ENCODE peak calls at places on chromosomes 6 and 20, in six cellular contexts. E, B, M, W, P and O are unnamed samples.

GRCh38 chr6:170583736-170584180 is 679 bp downstream of the PDCD2 start:
- DNase-seq in E (no peak), B (no peak), M (no peak), W (no peak), P (peak), O (no peak)

GRCh38 chr20:19658137-19658536 is 99.9 kb upstream of the RIN2 start:
- DNase-seq in E (no peak), B (no peak), M (no peak), W (no peak), P (no peak), O (no peak)

GRCh38 chr20:47016068-47016664 is 121.5 kb downstream of the EYA2 start:
- DNase-seq in E (no peak), B (no peak), M (no peak), W (no peak), P (no peak), O (no peak)

GRCh38 chr6:8219352-8219943 is 117.1 kb upstream of the EEF1E1 start:
- DNase-seq in E (no peak), B (no peak), M (no peak), W (peak), P (peak), O (no peak)

GRCh38 chr6:46052479-46052878 is 36.8 kb upstream of the CLIC5 start:
- DNase-seq in E (no peak), B (no peak), M (no peak), W (no peak), P (no peak), O (no peak)

GRCh38 chr20:41004561-41005360 is 23.9 kb upstream of the TOP1 start:
- DNase-seq in E (no peak), B (no peak), M (no peak), W (no peak), P (peak), O (no peak)

GRCh38 chr6:124973780-124974179 is 11.5 kb downstream of the RNF217 start:
- DNase-seq in E (no peak), B (no peak), M (no peak), W (no peak), P (no peak), O (no peak)

GRCh38 chr6:138203315-138203714 is 15.0 kb downstream of the PBOV1 start:
- DNase-seq in E (no peak), B (no peak), M (no peak), W (no peak), P (no peak), O (no peak)

GRCh38 chr6:39495640-39496039 is 173.1 kb upstream of the KCNK16 start:
- DNase-seq in E (no peak), B (no peak), M (no peak), W (no peak), P (no peak), O (no peak)

GRCh38 chr6:20364327-20364726 is 37.4 kb upstream of the E2F3 start:
- DNase-seq in E (no peak), B (no peak), M (no peak), W (no peak), P (no peak), O (no peak)

GRCh38 chr6:130303436-130303835 is 62.4 kb upstream of the TMEM200A start:
- DNase-seq in E (no peak), B (no peak), M (no peak), W (no peak), P (peak), O (no peak)

GRCh38 chr6:13216236-13216933 is 112.0 kb downstream of the TBC1D7 start:
- DNase-seq in E (no peak), B (no peak), M (no peak), W (no peak), P (no peak), O (no peak)

GRCh38 chr6:45923831-45924391 is 91.7 kb downstream of the CLIC5 start:
- DNase-seq in E (no peak), B (no peak), M (no peak), W (no peak), P (peak), O (no peak)

GRCh38 chr20:5524886-5525285 is 208.1 kb upstream of the PROKR2 start:
- DNase-seq in E (no peak), B (no peak), M (no peak), W (no peak), P (no peak), O (no peak)

GRCh38 chr20:18986146-18986830 is 172.7 kb downstream of the SCP2D1 start:
- DNase-seq in E (no peak), B (no peak), M (no peak), W (no peak), P (no peak), O (no peak)

GRCh38 chr6:148285205-148285604 is 57.4 kb upstream of the SASH1 start:
- DNase-seq in E (no peak), B (no peak), M (no peak), W (no peak), P (no peak), O (no peak)

GRCh38 chr6:120211955-120212792 is 862.6 kb upstream of the MAN1A1 start:
- DNase-seq in E (no peak), B (no peak), M (no peak), W (no peak), P (no peak), O (no peak)

GRCh38 chr6:13404115-13404891 is 76.0 kb upstream of the TBC1D7 start:
- DNase-seq in E (no peak), B (no peak), M (no peak), W (no peak), P (peak), O (no peak)

GRCh38 chr6:125363010-125363359 is 61.2 kb upstream of the HDDC2 start:
- DNase-seq in E (no peak), B (no peak), M (no peak), W (no peak), P (peak), O (no peak)

GRCh38 chr6:11994875-11995461 is 17.1 kb upstream of the HIVEP1 start:
- DNase-seq in E (no peak), B (no peak), M (no peak), W (no peak), P (no peak), O (no peak)

GRCh38 chr6:89050155-89050554 is 30.4 kb upstream of the PNRC1 start:
- DNase-seq in E (peak), B (no peak), M (peak), W (no peak), P (peak), O (no peak)

GRCh38 chr6:33742837-33743236 is 3.9 kb downstream of the IP6K3 start:
- DNase-seq in E (no peak), B (no peak), M (no peak), W (no peak), P (no peak), O (no peak)

DNA sequence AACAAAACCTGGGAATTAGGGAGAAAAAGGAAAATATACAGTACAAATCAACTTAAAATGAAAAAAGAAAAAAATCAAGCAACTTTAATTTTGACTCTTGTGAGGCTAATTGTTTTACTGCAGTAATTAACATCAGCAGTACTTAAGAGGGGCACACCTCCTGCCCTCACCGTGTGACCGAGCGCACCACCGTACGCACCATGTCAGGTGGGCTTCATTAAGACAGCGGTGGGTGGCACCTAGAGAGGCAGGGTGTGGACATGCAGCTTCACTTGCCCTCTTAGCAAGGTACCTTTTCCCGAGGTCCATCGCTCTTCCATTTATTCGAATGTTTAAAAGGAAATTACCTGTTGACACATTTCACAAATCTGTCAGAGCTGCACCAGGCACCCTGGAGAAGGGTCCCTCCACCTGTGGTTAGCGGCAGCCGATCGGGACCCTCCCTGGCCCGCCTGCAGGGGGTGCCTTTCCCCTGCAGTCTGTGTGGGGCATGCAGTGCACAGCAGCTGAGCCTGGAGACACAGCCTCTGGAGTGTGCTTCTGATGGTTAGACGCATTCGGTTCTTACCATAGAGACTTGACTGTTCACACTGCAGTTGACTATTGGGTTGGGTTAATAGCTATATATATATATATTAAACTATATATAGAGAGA is 184.1 kb downstream of the TMEM242 start:
- DNase-seq in E (no peak), B (no peak), M (no peak), W (no peak), P (no peak), O (no peak)
- TF ChIP-seq CTCF in E (no peak), B (peak), M (peak), W (peak), P (no peak), O (no peak)

DNA sequence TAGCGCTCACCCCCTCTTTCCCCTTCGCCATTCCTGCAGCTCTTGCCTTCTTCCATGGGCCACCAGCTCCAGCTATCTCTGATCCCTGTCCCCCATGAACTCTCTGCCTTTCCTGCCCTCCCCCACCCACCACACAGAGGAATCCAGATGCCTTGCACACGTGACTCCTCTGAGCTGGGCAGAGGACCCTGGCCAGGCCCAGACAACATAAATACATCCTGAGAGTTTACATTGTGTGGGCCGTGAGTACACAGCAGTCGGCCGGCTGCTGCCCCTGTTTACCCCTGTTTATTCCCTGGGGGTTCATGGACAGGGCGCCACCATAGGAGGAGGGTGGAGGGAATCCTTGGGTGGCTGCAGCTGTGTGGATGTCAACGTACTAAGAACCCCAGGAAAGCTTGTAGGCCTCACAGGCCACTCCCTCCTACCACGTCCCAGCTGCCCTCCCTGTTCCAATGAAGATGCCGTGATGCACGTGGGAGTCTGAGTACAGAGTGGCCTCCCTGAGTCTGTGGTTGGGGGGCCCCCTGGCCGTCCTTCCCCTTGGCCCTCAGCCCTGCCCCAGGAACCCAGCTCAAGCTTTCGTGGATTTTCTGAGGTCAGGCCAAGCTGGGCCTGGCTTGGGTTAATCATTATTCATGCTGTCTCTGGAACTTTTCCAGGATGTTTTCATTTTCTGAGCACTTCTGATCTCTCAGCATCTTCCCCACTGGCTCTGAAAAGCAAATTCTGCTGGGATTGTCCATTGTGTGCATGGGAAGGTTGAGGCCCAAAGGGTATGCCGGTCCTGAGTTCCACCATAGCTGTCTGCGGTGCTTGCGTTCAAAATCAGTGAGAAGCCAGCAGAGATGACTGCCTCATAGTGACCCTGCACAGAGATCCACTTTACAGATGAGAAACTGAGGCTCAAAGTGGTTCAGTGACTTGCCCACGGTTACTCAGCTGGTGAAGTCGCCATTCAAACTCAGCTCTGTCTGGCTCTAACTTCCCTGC is 136.3 kb downstream of the MRPL14 start:
- DNase-seq in E (peak), B (no peak), M (no peak), W (no peak), P (peak), O (no peak)
- TF ChIP-seq CTCF in E (no peak), B (no peak), M (no peak), W (no peak), P (no peak), O (no peak)

DNA sequence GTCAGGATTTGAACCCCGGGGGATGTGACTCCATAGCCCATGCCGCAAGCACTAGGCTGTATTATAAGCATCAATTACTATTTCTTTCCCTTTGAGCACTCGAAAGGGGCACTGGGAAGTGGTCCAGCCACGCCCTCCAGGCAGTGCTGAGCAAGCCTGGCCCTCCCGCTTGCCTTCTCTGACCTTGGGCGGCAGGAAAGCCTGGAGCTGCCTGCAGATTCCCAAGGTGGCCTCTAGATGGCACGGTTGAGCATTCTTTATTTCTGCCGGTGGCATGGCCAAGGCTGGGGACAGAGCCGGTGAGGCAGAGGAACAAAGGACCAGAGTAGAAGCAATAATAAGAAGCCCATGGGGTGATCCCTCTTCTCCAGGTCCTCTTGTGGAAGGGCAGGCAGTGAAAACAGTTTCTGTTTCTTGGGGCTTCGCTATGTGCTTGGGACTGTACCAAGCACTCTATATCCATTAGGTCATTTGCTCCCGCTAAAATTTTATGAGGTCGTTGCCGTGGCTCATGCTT is 32.0 kb downstream of the ARHGAP40 start:
- DNase-seq in E (no peak), B (peak), M (peak), W (peak), P (peak), O (peak)
- TF ChIP-seq CTCF in E (no peak), B (peak), M (peak), W (peak), P (peak), O (peak)

GRCh38 chr6:90586675-90587638 is at the start of gene MAP3K7:
- DNase-seq in E (peak), B (peak), M (peak), W (peak), P (peak), O (peak)

GRCh38 chr6:90583179-90583578 is 3.7 kb downstream of the MAP3K7 start:
- DNase-seq in E (no peak), B (no peak), M (no peak), W (no peak), P (peak), O (no peak)

GRCh38 chr6:90583783-90584481 is 2.9 kb downstream of the MAP3K7 start:
- DNase-seq in E (no peak), B (no peak), M (no peak), W (no peak), P (no peak), O (no peak)

GRCh38 chr6:90578894-90579549 is 7.8 kb downstream of the MAP3K7 start:
- DNase-seq in E (no peak), B (no peak), M (no peak), W (no peak), P (no peak), O (no peak)

DNA sequence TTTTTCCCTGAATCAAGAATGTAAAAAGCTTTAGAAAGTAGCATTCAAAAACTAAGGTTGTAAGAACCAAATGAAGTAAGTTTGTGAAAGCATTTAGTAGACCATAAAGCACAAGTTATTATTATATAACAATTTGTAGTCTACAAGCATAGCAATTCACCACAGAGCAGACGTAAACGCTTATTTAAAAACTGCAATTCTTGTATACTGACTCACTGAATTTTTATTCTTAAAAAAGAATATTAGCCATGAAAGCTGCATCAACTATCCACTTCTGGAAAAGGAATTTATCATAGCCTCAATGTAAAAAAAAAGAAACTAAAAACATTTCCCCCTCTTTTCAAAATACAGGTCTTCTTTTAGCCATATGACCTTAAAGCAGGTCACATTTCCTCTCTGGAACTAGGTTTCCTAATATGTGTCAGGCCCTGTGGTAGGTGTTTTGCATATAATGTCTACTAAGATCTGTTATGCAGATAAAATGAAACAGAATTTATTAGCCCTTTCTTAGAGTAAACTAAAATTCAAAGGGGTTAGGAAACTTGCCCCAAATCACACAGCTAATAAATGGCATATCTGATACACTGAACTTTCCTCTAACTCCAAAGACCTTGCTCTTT is 2.1 kb downstream of the MAP3K7 start:
- DNase-seq in E (no peak), B (no peak), M (no peak), W (no peak), P (peak), O (no peak)
- TF ChIP-seq CTCF in E (no peak), B (no peak), M (no peak), W (no peak), P (no peak), O (no peak)

GRCh38 chr6:27631614-27631925 is 158.7 kb upstream of the ZNF184 start:
- DNase-seq in E (no peak), B (no peak), M (no peak), W (no peak), P (no peak), O (no peak)

DNA sequence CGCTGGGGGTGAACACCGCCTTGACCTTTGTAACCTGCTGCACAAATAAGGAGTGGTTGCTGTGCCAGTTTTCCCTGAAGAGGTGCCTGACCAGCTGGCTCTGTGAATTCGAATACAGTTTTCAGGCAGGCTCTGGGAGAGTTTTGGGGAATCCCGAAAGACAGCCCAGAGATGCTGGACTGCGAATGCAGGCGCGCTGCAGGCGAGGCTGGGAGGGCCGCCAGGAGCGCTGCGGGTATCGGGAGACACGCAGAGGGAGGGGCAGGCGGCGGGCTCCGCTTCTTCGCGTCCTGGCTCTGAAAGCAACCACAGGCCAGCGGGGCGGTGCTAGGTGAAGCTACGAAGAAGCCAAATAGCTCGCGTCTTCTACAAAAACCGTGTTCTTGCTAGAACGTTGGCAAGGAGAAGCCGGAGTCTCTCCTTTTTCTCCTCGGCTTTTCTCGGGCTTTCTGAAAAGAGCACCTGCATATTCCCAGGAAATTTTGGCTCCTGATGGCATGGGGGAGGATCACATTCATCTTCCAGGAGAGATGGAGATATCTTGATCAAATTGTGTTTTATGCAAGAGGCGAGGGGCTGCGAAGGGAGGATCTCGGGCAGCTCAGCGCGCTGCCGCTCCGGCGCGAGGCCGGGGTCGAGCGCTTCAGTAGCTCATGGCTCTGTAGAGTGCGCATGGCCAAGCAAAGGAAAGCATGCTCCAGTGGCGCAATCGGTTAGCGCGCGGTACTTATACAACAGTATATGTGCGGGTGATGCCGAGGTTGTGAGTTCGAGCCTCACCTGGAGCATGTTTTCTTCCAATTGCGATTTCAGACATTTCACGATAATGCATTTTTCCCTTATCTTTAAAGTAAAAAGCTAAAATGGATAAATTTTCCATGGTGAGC is 158.1 kb upstream of the ZNF184 start:
- DNase-seq in E (no peak), B (peak), M (no peak), W (peak), P (peak), O (peak)
- TF ChIP-seq CTCF in E (no peak), B (no peak), M (no peak), W (peak), P (no peak), O (no peak)

GRCh38 chr6:162056745-162057144 is 670.8 kb downstream of the PRKN start:
- DNase-seq in E (no peak), B (no peak), M (peak), W (no peak), P (no peak), O (no peak)
- TF ChIP-seq CTCF in E (no peak), B (no peak), M (no peak), W (no peak), P (no peak), O (no peak)

GRCh38 chr20:13638496-13639477 is at the start of gene TASP1:
- DNase-seq in E (peak), B (peak), M (peak), W (peak), P (peak), O (peak)
- TF ChIP-seq CTCF in E (no peak), B (no peak), M (no peak), W (no peak), P (no peak), O (no peak)

DNA sequence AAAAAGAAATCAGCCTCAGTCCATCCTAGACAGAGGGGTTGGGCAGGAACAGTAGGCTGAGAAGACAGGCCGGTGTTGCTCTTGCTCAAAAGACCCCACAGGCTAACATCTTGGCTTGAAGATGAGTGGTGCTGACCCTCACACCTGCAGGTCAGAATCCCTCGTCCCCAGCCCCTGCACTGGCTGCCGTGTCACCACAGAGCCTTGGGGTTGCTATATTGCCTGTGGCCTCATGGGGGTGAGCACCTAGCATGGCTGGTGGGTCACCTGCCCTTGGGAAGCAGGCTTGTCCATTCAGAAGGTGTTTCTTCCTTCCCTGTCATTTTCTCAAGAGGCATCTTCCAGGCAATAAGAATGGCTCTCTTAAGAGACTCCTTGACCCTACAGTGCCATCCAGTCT is 7.7 kb downstream of the SLC22A16 start:
- DNase-seq in E (no peak), B (no peak), M (no peak), W (no peak), P (no peak), O (no peak)
- TF ChIP-seq CTCF in E (no peak), B (no peak), M (no peak), W (no peak), P (no peak), O (no peak)